ENCODE peak calls at places on chromosomes 3 and 15, in ten cellular contexts. Y, H, T, U, L, N, D, I, K and A are unnamed samples.
A peak's percentile ranks its signal among the peaks of the same experiment; 100 is the strongest.

GRCh38 chr3:49422379-49423248 is at the start of gene AMT:
- DNase-seq in Y (peak; percentile 75), H (no peak), T (peak; percentile 82), U (no peak), L (peak; percentile 46), N (no peak), D (peak; percentile 67), I (peak; percentile 96), K (no peak), A (no peak)

GRCh38 chr3:129065727-129066087 is 5.1 kb downstream of the GP9 start:
- DNase-seq in Y (no peak), H (no peak), T (no peak), U (no peak), L (no peak), N (no peak), D (no peak), I (no peak), K (no peak), A (no peak)

GRCh38 chr3:41346698-41347097 is 147.4 kb downstream of the CTNNB1 start:
- DNase-seq in Y (no peak), H (no peak), T (no peak), U (peak; percentile 38), L (no peak), N (peak; percentile 39), D (no peak), I (no peak), K (no peak), A (no peak)

GRCh38 chr15:69794643-69795461 is 302.9 kb downstream of the TLE3 start:
- DNase-seq in Y (no peak), H (no peak), T (no peak), U (peak; percentile 42), L (peak; percentile 63), N (peak; percentile 11), D (no peak), I (peak; percentile 22), K (peak; percentile 40), A (no peak)

GRCh38 chr3:49625071-49625470 is 49.1 kb upstream of the APEH start:
- DNase-seq in Y (no peak), H (no peak), T (no peak), U (no peak), L (no peak), N (no peak), D (no peak), I (no peak), K (no peak), A (no peak)

GRCh38 chr3:84717894-84718293 is 240.9 kb upstream of the CADM2 start:
- DNase-seq in Y (peak; percentile 27), H (no peak), T (no peak), U (no peak), L (no peak), N (no peak), D (no peak), I (no peak), K (no peak), A (no peak)

GRCh38 chr3:155737844-155738460 is 6.9 kb downstream of the PLCH1 start:
- DNase-seq in Y (no peak), H (peak; percentile 91), T (no peak), U (no peak), L (peak; percentile 88), N (no peak), D (no peak), I (no peak), K (no peak), A (no peak)

GRCh38 chr3:128076783-128077624 is 24.8 kb downstream of the SEC61A1 start:
- DNase-seq in Y (peak; percentile 61), H (no peak), T (no peak), U (no peak), L (no peak), N (no peak), D (peak; percentile 29), I (no peak), K (no peak), A (peak; percentile 73)

GRCh38 chr3:162865466-162865865 is 1368.9 kb downstream of the OTOL1 start:
- DNase-seq in Y (no peak), H (no peak), T (no peak), U (no peak), L (no peak), N (no peak), D (no peak), I (no peak), K (no peak), A (no peak)
- TF ChIP-seq CTCF in Y (no peak), H (no peak), T (no peak), U (no peak), L (no peak), N (no peak), D (no peak), I (no peak), K (no peak), A (no peak)

GRCh38 chr3:192514081-192514753 is 213.1 kb downstream of the FGF12 start:
- DNase-seq in Y (peak; percentile 62), H (peak; percentile 9), T (no peak), U (peak; percentile 41), L (peak; percentile 60), N (peak; percentile 10), D (peak; percentile 46), I (peak; percentile 56), K (no peak), A (no peak)

GRCh38 chr3:192515661-192516040 is 211.7 kb downstream of the FGF12 start:
- DNase-seq in Y (no peak), H (no peak), T (no peak), U (no peak), L (no peak), N (no peak), D (no peak), I (no peak), K (no peak), A (no peak)

GRCh38 chr3:192516850-192517249 is 210.5 kb downstream of the FGF12 start:
- DNase-seq in Y (no peak), H (no peak), T (no peak), U (no peak), L (no peak), N (no peak), D (no peak), I (no peak), K (no peak), A (no peak)

DNA sequence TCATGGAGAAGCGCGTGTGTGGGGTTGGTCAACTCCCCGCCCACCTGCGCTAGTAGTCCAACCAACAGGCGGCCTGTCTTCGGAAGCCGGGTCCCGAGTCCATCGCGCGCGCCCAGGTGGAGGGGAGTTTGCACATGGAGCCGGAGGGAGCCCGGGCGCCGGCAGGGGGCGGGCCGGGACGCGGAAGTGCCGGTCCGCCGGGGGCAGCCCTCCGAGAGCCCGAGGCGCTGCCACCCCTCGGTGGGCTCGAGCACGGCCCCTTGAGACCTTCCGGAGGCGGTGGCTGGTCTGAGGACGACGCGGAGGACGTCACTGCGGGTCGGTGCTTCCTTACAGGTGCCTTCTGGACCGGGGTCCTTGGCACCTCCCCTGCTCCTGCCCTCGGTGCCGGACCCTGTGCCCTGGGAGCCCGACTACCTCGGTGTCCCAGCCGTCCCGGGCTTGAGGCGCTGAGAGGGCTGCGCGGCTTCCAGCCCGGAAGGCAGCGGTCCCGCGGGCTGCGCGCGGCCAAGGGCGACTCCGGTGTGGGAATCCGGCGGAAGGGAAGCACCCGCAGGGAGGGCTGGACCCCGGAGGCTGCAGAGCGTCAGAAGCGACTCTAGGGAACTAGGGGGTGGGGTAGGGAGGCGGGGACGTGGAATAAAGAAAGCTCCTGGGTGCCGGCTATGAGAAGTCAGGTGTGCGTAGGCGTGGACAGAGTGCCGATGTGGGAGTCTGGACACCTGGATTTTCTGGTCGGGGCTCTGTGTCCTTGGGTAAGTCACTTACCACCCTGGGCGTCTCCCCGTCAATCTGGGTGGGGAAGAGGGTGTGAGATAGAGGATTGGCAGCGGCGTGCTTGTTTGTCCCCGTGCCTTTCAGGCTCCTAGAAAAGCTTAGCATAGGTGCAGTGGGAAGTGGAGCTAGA is 212.3 kb downstream of the FGF12 start:
- DNase-seq in Y (peak; percentile 76), H (peak; percentile 4), T (peak; percentile 46), U (peak; percentile 23), L (peak; percentile 93), N (no peak), D (peak; percentile 29), I (peak; percentile 89), K (no peak), A (no peak)
- TF ChIP-seq CTCF in Y (peak; percentile 67), H (no peak), T (peak; percentile 46), U (no peak), L (peak; percentile 82), N (no peak), D (peak; percentile 62), I (peak; percentile 72), K (no peak), A (no peak)

GRCh38 chr3:57826952-57827723 is 71.0 kb downstream of the SLMAP start:
- DNase-seq in Y (no peak), H (no peak), T (no peak), U (peak; percentile 37), L (no peak), N (no peak), D (no peak), I (no peak), K (no peak), A (no peak)

GRCh38 chr3:57827757-57828156 is 71.6 kb downstream of the SLMAP start:
- DNase-seq in Y (no peak), H (no peak), T (no peak), U (no peak), L (no peak), N (no peak), D (no peak), I (no peak), K (no peak), A (no peak)

GRCh38 chr3:57822686-57823085 is 66.6 kb downstream of the SLMAP start:
- DNase-seq in Y (no peak), H (no peak), T (no peak), U (no peak), L (no peak), N (no peak), D (no peak), I (no peak), K (no peak), A (no peak)

GRCh38 chr3:57825116-57825515 is 69.0 kb downstream of the SLMAP start:
- DNase-seq in Y (no peak), H (no peak), T (no peak), U (no peak), L (no peak), N (no peak), D (no peak), I (no peak), K (no peak), A (no peak)

DNA sequence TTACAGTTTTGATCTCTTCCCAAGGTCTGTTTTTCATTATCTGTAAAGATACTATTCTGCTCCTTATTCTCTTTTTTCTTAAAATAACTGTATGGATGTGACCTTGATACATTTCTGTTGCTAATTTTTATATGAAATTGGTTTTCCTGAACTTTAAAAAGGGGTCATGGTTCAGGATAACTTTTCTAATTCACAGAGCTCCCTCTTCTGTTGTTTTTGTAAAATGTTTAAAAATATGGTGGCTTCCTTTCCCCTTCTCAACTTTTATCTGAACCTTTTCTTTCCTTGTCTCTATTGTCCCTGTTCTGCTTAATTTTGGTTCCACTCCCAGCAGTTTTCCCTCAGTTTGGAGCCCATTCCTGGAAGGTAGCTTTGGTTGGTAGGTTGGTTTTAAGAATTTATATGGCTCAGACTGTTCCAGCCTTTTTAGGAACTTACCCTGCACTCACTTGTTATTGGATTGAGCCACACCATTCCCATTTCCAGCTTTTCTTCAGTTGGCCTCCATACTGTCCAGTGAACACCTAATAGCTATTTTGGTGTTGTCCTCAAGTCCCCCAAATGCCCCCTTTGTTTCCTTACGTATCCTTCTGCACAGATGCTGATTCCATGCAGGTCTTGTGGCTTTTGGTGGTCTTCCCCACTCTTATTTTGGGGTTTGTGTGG is 70.3 kb downstream of the SLMAP start:
- DNase-seq in Y (no peak), H (no peak), T (no peak), U (no peak), L (no peak), N (peak; percentile 20), D (no peak), I (no peak), K (no peak), A (no peak)
- TF ChIP-seq CTCF in Y (no peak), H (peak; percentile 58), T (no peak), U (no peak), L (no peak), N (peak; percentile 34), D (no peak), I (no peak), K (no peak), A (no peak)

GRCh38 chr3:149902498-149903139 is 68.1 kb downstream of the PFN2 start:
- DNase-seq in Y (no peak), H (no peak), T (no peak), U (no peak), L (no peak), N (peak; percentile 6), D (no peak), I (no peak), K (no peak), A (no peak)
- TF ChIP-seq CTCF in Y (peak; percentile 55), H (peak; percentile 26), T (no peak), U (peak; percentile 31), L (peak; percentile 40), N (peak; percentile 24), D (peak; percentile 46), I (no peak), K (no peak), A (peak; percentile 30)